ENCODE peak calls at places on chromosomes 2 and 18, in six cellular contexts. Y is SK-N-SH, G is H1, M is transverse colon, H is K562, P is vagina. I is an unnamed sample.

GRCh38 chr2:153880926-153881325 is 9.2 kb downstream of the GALNT13 start:
- DNase-seq in Y (no peak), G (no peak), M (no peak), H (no peak), P (no peak), I (no peak)

GRCh38 chr2:70687461-70687795 is 80.6 kb downstream of the ADD2 start:
- DNase-seq in Y (no peak), G (no peak), M (no peak), H (no peak), P (peak), I (no peak)

GRCh38 chr2:174951746-174952145 is 53.4 kb downstream of the CHN1 start:
- DNase-seq in Y (no peak), G (no peak), M (no peak), H (no peak), P (no peak), I (no peak)

GRCh38 chr2:8803658-8804379 is 33.6 kb downstream of the KIDINS220 start:
- DNase-seq in Y (no peak), G (no peak), M (peak), H (peak), P (no peak), I (no peak)

GRCh38 chr18:75544496-75544895 is 117.0 kb upstream of the SMIM21 start:
- DNase-seq in Y (no peak), G (no peak), M (no peak), H (no peak), P (no peak), I (peak)

GRCh38 chr18:34659579-34660517 is 50.2 kb upstream of the DTNA start:
- DNase-seq in Y (peak), G (peak), M (peak), H (no peak), P (no peak), I (no peak)

GRCh38 chr2:198630384-198630783 is 826.0 kb downstream of the PLCL1 start:
- DNase-seq in Y (no peak), G (no peak), M (no peak), H (no peak), P (no peak), I (no peak)

GRCh38 chr2:241803387-241804325 is 5.3 kb upstream of the NEU4 start:
- DNase-seq in Y (peak), G (no peak), M (peak), H (peak), P (peak), I (peak)

GRCh38 chr18:7147399-7147798 is 29.8 kb upstream of the LAMA1 start:
- DNase-seq in Y (no peak), G (no peak), M (no peak), H (no peak), P (no peak), I (no peak)

GRCh38 chr2:123200035-123200434 is 825.1 kb upstream of the CNTNAP5 start:
- DNase-seq in Y (no peak), G (no peak), M (no peak), H (no peak), P (no peak), I (no peak)

GRCh38 chr2:240136671-240137292 is 677 bp upstream of the COPS9 start:
- DNase-seq in Y (no peak), G (no peak), M (peak), H (peak), P (no peak), I (no peak)

GRCh38 chr2:201126308-201127127 is 10.6 kb downstream of the CFLAR start:
- DNase-seq in Y (no peak), G (no peak), M (no peak), H (no peak), P (no peak), I (no peak)

GRCh38 chr2:160290590-160290989 is 90.5 kb upstream of the ITGB6 start:
- DNase-seq in Y (no peak), G (no peak), M (no peak), H (no peak), P (no peak), I (no peak)

GRCh38 chr18:64171576-64171975 is 22.7 kb upstream of the LINC00305 start:
- DNase-seq in Y (no peak), G (no peak), M (no peak), H (no peak), P (no peak), I (no peak)

GRCh38 chr2:195368530-195369216 is 288.4 kb upstream of the SLC39A10 start:
- DNase-seq in Y (no peak), G (no peak), M (no peak), H (no peak), P (no peak), I (no peak)

GRCh38 chr2:23550553-23550952 is 165.6 kb downstream of the KLHL29 start:
- DNase-seq in Y (no peak), G (no peak), M (no peak), H (no peak), P (no peak), I (no peak)

GRCh38 chr2:208570066-208570465 is 163.5 kb downstream of the PTH2R start:
- DNase-seq in Y (no peak), G (no peak), M (no peak), H (peak), P (no peak), I (no peak)

GRCh38 chr2:139492301-139492700 is 712.1 kb upstream of the NXPH2 start:
- DNase-seq in Y (no peak), G (no peak), M (no peak), H (no peak), P (no peak), I (no peak)

GRCh38 chr2:235398321-235398720 is 95.5 kb upstream of the AGAP1 start:
- DNase-seq in Y (no peak), G (no peak), M (no peak), H (no peak), P (no peak), I (no peak)

GRCh38 chr2:228541794-228542193 is 360.3 kb upstream of the SPHKAP start:
- DNase-seq in Y (no peak), G (no peak), M (no peak), H (no peak), P (no peak), I (no peak)

GRCh38 chr2:227783404-227784138 is 30.1 kb upstream of the CCL20 start:
- DNase-seq in Y (no peak), G (no peak), M (no peak), H (no peak), P (no peak), I (peak)

GRCh38 chr2:169129703-169130243 is 60.4 kb downstream of the DHRS9 start:
- DNase-seq in Y (no peak), G (no peak), M (no peak), H (peak), P (no peak), I (peak)

GRCh38 chr2:182182436-182182835 is 196.8 kb downstream of the PPP1R1C start:
- DNase-seq in Y (no peak), G (no peak), M (no peak), H (no peak), P (no peak), I (no peak)

GRCh38 chr18:78704960-78705600 is 274.5 kb upstream of the SALL3 start:
- DNase-seq in Y (no peak), G (no peak), M (no peak), H (no peak), P (no peak), I (no peak)

GRCh38 chr2:197293252-197294007 is 17.1 kb downstream of the ANKRD44 start:
- DNase-seq in Y (no peak), G (no peak), M (no peak), H (no peak), P (no peak), I (no peak)

GRCh38 chr2:121650554-121650930 is 1.3 kb upstream of the CLASP1 start:
- DNase-seq in Y (peak), G (no peak), M (peak), H (peak), P (no peak), I (peak)

GRCh38 chr18:11902522-11903292 is 5.4 kb downstream of the MPPE1 start:
- DNase-seq in Y (no peak), G (no peak), M (no peak), H (no peak), P (no peak), I (no peak)

GRCh38 chr2:69375494-69376353 is 11.3 kb downstream of the GFPT1 start:
- DNase-seq in Y (peak), G (no peak), M (no peak), H (peak), P (no peak), I (no peak)

GRCh38 chr18:36536426-36536825 is 238.9 kb downstream of the FHOD3 start:
- DNase-seq in Y (no peak), G (no peak), M (no peak), H (no peak), P (peak), I (peak)

GRCh38 chr2:167908786-167909185 is 338.6 kb downstream of the STK39 start:
- DNase-seq in Y (no peak), G (no peak), M (no peak), H (no peak), P (no peak), I (no peak)

GRCh38 chr2:63763336-63764056 is 78.2 kb upstream of the UGP2 start:
- DNase-seq in Y (no peak), G (no peak), M (no peak), H (no peak), P (no peak), I (no peak)

GRCh38 chr18:22167471-22168151 is 1.8 kb upstream of the GATA6 start:
- DNase-seq in Y (peak), G (no peak), M (peak), H (no peak), P (no peak), I (no peak)

GRCh38 chr2:72034353-72035095 is 113.1 kb downstream of the CYP26B1 start:
- DNase-seq in Y (peak), G (no peak), M (no peak), H (no peak), P (no peak), I (peak)

GRCh38 chr18:10062292-10062940 is 148.6 kb downstream of the VAPA start:
- DNase-seq in Y (peak), G (no peak), M (no peak), H (no peak), P (no peak), I (no peak)

GRCh38 chr2:144078091-144078490 is 441.8 kb downstream of the ZEB2 start:
- DNase-seq in Y (peak), G (no peak), M (no peak), H (no peak), P (no peak), I (no peak)

GRCh38 chr2:9308186-9308955 is 101.8 kb downstream of the ASAP2 start:
- DNase-seq in Y (no peak), G (no peak), M (no peak), H (no peak), P (no peak), I (no peak)

GRCh38 chr2:36356990-36357505 is 1.5 kb downstream of the CRIM1 start:
- DNase-seq in Y (peak), G (no peak), M (peak), H (no peak), P (no peak), I (no peak)

GRCh38 chr18:78798402-78799175 is 181.0 kb upstream of the SALL3 start:
- DNase-seq in Y (no peak), G (no peak), M (no peak), H (no peak), P (no peak), I (no peak)

GRCh38 chr2:237156131-237156856 is 70.6 kb downstream of the COPS8 start:
- DNase-seq in Y (peak), G (no peak), M (peak), H (no peak), P (no peak), I (peak)

GRCh38 chr2:70921839-70922590 is 13.7 kb upstream of the ATP6V1B1 start:
- DNase-seq in Y (no peak), G (no peak), M (no peak), H (no peak), P (peak), I (no peak)

DNA sequence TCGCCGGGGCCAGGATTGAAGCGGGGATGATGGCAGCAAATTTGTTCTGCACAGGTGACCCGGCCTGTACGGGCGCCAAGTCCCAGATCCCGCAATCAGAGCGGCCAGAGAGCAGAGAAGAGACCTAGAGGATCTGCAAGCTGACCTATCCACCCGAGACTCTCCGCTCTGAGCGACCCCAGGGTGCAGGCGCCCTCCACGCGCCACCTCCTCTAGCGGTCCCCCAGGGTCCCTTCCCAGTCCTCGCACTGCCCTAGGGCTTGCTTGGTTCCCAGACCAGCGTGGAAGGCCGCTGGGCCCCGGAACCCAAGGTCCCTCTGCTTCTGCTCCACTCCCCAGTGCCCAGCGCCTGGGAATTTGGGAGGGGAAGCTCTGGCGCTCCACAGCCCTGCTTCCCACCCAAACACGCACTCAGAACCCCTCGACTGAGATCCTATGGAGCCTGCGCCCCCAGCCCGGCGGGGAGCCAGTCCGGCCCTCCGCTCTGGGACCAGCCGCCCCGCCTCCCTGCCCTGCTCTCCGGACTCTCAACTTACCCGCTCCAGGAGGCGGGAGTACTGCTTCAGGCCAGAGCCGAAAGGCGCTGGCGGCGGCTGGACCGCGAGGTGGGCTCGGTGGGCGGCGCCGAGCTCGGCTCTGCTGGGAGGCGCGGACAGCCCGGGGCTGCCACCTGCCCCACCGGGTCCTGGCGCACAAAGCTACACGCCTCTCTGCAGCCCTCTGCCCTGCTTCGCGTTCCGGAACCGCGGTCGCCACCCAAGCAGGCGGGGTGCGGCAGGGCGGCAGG is 3.0 kb upstream of the SIX3 start:
- DNase-seq in Y (peak), G (no peak), M (no peak), H (no peak), P (no peak), I (no peak)
- TF ChIP-seq POLR2AphosphoS5 in Y (no peak), G (no peak), M (no peak), H (no peak), P (no peak), I (no peak)

DNA sequence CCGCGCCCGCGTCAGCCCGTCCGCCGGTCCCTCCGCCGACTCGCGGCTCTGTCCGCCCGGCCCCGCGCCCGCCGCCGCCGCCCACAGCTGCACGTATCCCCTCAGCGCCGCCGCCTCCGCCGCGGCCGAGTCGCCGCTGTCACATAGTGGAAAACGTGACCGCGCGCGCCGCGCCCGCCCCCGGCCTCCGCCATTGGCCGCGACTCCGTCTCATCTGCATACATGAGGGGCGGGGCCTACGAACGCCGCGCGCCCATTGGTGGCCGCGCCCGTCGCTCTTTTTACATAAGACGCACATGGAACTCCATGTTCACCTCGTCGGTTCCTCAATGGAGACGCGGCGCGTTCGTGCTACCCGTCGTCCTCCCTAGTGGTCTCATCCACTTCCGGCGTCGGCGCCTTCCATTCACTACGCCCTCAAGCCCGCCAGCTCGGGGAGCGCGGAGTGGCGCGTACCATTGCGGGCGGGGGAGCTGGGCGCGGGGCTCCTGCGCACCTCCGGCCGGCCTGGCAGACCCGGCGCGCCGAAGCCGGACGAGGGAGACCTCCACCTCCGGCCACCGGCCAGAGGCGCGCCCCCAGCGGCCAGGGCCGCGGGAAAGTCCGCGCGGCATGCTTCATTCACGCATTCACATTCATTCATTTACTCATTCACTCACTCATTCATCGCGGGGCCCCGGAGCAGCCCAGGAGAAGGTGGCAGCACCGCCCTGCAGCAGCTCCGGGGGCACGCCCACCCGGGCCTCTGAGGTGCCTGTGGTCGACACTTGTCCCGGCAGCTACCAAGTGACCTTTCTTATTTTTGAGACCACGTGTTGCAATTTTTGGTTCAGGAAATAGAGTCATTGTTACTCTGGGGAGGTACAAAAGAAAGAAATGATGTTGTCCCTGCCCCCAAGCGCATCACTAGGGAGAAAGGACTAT is 502 bp upstream of the PER2 start:
- DNase-seq in Y (peak), G (peak), M (peak), H (peak), P (no peak), I (peak)
- TF ChIP-seq CTCF in Y (peak), G (no peak), M (peak), H (peak), P (no peak), I (peak)

GRCh38 chr2:20682166-20682565 is 15.2 kb downstream of the GDF7 start:
- DNase-seq in Y (no peak), G (no peak), M (no peak), H (peak), P (no peak), I (peak)

GRCh38 chr2:20684581-20685063 is 17.7 kb downstream of the GDF7 start:
- DNase-seq in Y (no peak), G (no peak), M (no peak), H (no peak), P (no peak), I (peak)

GRCh38 chr2:20677301-20678176 is 10.6 kb downstream of the GDF7 start:
- DNase-seq in Y (no peak), G (no peak), M (no peak), H (no peak), P (no peak), I (no peak)

GRCh38 chr2:20678751-20679150 is 11.8 kb downstream of the GDF7 start:
- DNase-seq in Y (no peak), G (no peak), M (no peak), H (no peak), P (no peak), I (no peak)

GRCh38 chr2:20680744-20681143 is 13.8 kb downstream of the GDF7 start:
- DNase-seq in Y (no peak), G (no peak), M (no peak), H (no peak), P (no peak), I (no peak)
- H3K4me3 ChIP-seq in Y (no peak), G (no peak), M (no peak), H (no peak), P (no peak), I (no peak)

GRCh38 chr2:218284106-218284811 is 8.0 kb downstream of the TMBIM1 start:
- DNase-seq in Y (no peak), G (no peak), M (peak), H (peak), P (no peak), I (no peak)
- TF ChIP-seq POLR2AphosphoS5 in Y (no peak), G (no peak), M (peak), H (no peak), P (peak), I (peak)

DNA sequence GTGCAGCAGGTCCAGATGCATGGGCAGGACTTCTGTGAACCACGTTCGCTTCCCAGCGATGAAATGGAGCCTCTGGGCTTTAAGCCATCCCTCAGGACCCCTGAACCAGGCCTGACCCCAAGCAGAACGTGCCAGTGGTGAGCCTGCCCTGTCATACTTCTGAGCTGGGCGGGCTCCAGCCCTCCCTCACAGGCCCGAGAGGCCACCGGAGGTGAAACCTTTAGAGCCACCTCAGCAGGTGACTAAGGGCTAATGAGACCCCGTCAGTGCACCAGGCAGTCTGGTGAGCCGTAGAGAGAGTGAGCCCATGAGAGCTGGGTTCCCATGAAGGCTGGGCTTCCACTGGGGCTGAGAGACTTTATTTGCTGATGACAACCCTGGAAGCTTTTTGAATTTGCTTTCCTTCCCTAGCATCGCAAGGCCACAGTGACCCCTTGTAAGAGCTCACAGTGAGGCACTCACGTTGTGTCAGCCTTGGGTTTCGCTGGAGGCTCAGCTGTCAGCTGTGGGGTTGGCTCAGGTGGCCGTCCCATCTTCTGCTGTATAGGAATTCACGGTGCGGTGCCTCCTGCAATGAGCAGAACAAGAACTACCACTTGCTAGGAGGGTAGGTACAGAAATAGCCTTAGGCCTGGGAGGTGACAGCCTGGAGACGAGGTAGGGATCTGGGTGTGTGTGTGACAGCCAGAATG is 8.7 kb upstream of the MAL start:
- DNase-seq in Y (no peak), G (no peak), M (no peak), H (no peak), P (no peak), I (no peak)
- TF ChIP-seq CTCF in Y (no peak), G (no peak), M (no peak), H (no peak), P (no peak), I (no peak)

GRCh38 chr2:26846334-26846863 is 1.5 kb upstream of the DPYSL5 start:
- DNase-seq in Y (peak), G (no peak), M (peak), H (peak), P (no peak), I (peak)
- H3K4me3 ChIP-seq in Y (no peak), G (peak), M (no peak), H (no peak), P (no peak), I (no peak)